ENCODE peak calls at places on chromosomes 5 and 9, in eight cellular contexts. E, Q, L, Z, F, I, O and Y are unnamed samples.

GRCh38 chr9:95157491-95158151 is 159.9 kb downstream of the FANCC start:
- DNase-seq in Q (no peak), O (peak), Z (no peak), I (no peak), L (no peak), E (peak), F (no peak), Y (no peak)

GRCh38 chr9:93597871-93598646 is 21.7 kb downstream of the PHF2 start:
- DNase-seq in L (no peak), Z (no peak), E (peak), I (no peak), Q (no peak), O (no peak), F (no peak), Y (no peak)

GRCh38 chr5:17316973-17317459 is 99.6 kb downstream of the BASP1 start:
- DNase-seq in L (no peak), E (no peak), Z (no peak), I (no peak), O (peak), F (no peak), Q (no peak), Y (no peak)

GRCh38 chr9:132997591-132997990 is 19.1 kb downstream of the GFI1B start:
- DNase-seq in O (no peak), Q (no peak), I (no peak), F (no peak), Z (no peak), L (no peak), E (no peak), Y (no peak)

GRCh38 chr5:141866111-141866510 is 12.1 kb downstream of the PCDH1 start:
- DNase-seq in E (no peak), O (no peak), Z (no peak), Q (no peak), L (no peak), F (no peak), I (peak), Y (no peak)

GRCh38 chr9:75140261-75140660 is 51.9 kb downstream of the OSTF1 start:
- DNase-seq in E (no peak), Z (no peak), I (no peak), L (no peak), O (no peak), F (no peak), Q (no peak), Y (no peak)

GRCh38 chr5:125190232-125191051 is 444.0 kb upstream of the ZNF608 start:
- DNase-seq in O (no peak), L (no peak), F (no peak), E (no peak), Z (no peak), I (no peak), Q (no peak), Y (no peak)

GRCh38 chr9:68847765-68848164 is 142.7 kb downstream of the PIP5K1B start:
- DNase-seq in O (peak), Q (no peak), F (no peak), L (no peak), I (no peak), Z (no peak), E (no peak), Y (no peak)

GRCh38 chr9:93084471-93084881 is 11.5 kb upstream of the CARD19 start:
- DNase-seq in L (no peak), E (no peak), F (no peak), I (no peak), Z (no peak), Q (no peak), O (no peak), Y (no peak)

GRCh38 chr5:43065384-43066230 is 25.5 kb upstream of the ANXA2R start:
- DNase-seq in E (peak), F (peak), I (peak), Q (peak), O (no peak), Z (no peak), L (peak), Y (peak)

GRCh38 chr9:129669946-129670345 is 4.5 kb downstream of the PRRX2 start:
- DNase-seq in O (no peak), I (no peak), E (no peak), Z (no peak), Q (no peak), F (no peak), L (no peak), Y (no peak)

GRCh38 chr5:77452351-77452750 is 39.8 kb downstream of the WDR41 start:
- DNase-seq in I (no peak), F (no peak), L (no peak), E (no peak), Q (no peak), O (no peak), Z (no peak), Y (no peak)

GRCh38 chr5:6039111-6039510 is 339.2 kb downstream of the MED10 start:
- DNase-seq in E (no peak), Q (no peak), F (no peak), Z (no peak), L (no peak), O (no peak), I (no peak), Y (no peak)

GRCh38 chr5:35853652-35854051 is 3.0 kb upstream of the IL7R start:
- DNase-seq in L (peak), Z (no peak), O (no peak), Q (no peak), E (no peak), I (no peak), F (peak), Y (no peak)

GRCh38 chr9:97889941-97890557 is 32.3 kb downstream of the TRMO start:
- DNase-seq in Q (peak), Z (peak), O (peak), L (peak), E (no peak), F (peak), I (no peak), Y (peak)

GRCh38 chr9:34169125-34169524 is 9.7 kb upstream of the UBAP1 start:
- DNase-seq in Q (no peak), Z (no peak), E (no peak), F (no peak), O (no peak), I (no peak), L (no peak), Y (no peak)